ENCODE peak calls at places on chromosomes 5 and 9, in seven cellular contexts. B is NCI-H774; Z is activated CD4-positive, alpha-beta T cell treated with anti-CD3 and anti-CD28 coated beads, Interleukin-2, amount 50 U/mL, for 1 hour; V is COR-L47; C is Right ventricle myocardium superior; Y is naive thymus-derived CD4-positive, alpha-beta T cell; K is RPMI8226. L is an unnamed sample.

GRCh38 chr5:143435207-143435657 is 31.7 kb upstream of the NR3C1 start:
- DNase-seq in B (no peak), Z (peak), V (no peak), C (no peak), Y (peak), K (peak), L (no peak)

GRCh38 chr5:172640822-172641358 is at the start of gene NEURL1B:
- DNase-seq in B (peak), Z (peak), V (peak), C (peak), Y (no peak), K (peak), L (peak)

GRCh38 chr9:121870271-121870670 is 218.8 kb downstream of the DAB2IP start:
- DNase-seq in B (no peak), Z (no peak), V (no peak), C (no peak), Y (no peak), K (no peak), L (no peak)

GRCh38 chr5:127517480-127518318 is at the start of gene PRRC1:
- DNase-seq in B (peak), Z (peak), V (peak), C (peak), Y (peak), K (peak), L (peak)

GRCh38 chr5:179209359-179210150 is 135.7 kb downstream of the ADAMTS2 start:
- DNase-seq in B (no peak), Z (no peak), V (no peak), C (peak), Y (no peak), K (no peak), L (no peak)

GRCh38 chr9:134325813-134326753 is at the start of gene RXRA:
- DNase-seq in B (peak), Z (peak), V (peak), C (peak), Y (peak), K (peak), L (peak)

GRCh38 chr5:139407517-139407916 is 3.6 kb upstream of the SPATA24 start:
- DNase-seq in B (no peak), Z (no peak), V (no peak), C (no peak), Y (no peak), K (peak), L (no peak)

GRCh38 chr5:159826351-159827222 is 89.7 kb upstream of the ADRA1B start:
- DNase-seq in B (no peak), Z (no peak), V (no peak), C (no peak), Y (no peak), K (peak), L (peak)

GRCh38 chr5:113212244-113212920 is 222.4 kb downstream of the TSSK1B start:
- DNase-seq in B (no peak), Z (no peak), V (peak), C (peak), Y (no peak), K (peak), L (peak)

GRCh38 chr5:163535290-163535689 is 29.9 kb downstream of the MAT2B start:
- DNase-seq in B (no peak), Z (no peak), V (no peak), C (no peak), Y (no peak), K (no peak), L (no peak)

GRCh38 chr5:86074297-86074696 is 543.4 kb upstream of the COX7C start:
- DNase-seq in B (no peak), Z (no peak), V (no peak), C (no peak), Y (no peak), K (no peak), L (no peak)

GRCh38 chr5:28961806-28962205 is 1923.4 kb upstream of the CDH9 start:
- DNase-seq in B (no peak), Z (no peak), V (no peak), C (no peak), Y (no peak), K (no peak), L (no peak)